ENCODE peak calls at places on chromosomes 2 and 18, in five cellular contexts. B, D, O, X and P are unnamed samples.

GRCh38 chr2:67451086-67451832 is 54.1 kb downstream of the ETAA1 start:
- DNase-seq in B (no peak), D (no peak), O (peak), X (peak), P (peak)

GRCh38 chr2:31138037-31138962 is at the start of gene GALNT14:
- DNase-seq in B (no peak), D (no peak), O (peak), X (no peak), P (peak)

GRCh38 chr2:45329045-45329677 is 281.9 kb downstream of the SRBD1 start:
- DNase-seq in B (no peak), D (no peak), O (peak), X (no peak), P (no peak)

GRCh38 chr2:176710657-176711197 is 441.5 kb downstream of the MTX2 start:
- DNase-seq in B (no peak), D (no peak), O (no peak), X (no peak), P (no peak)

GRCh38 chr2:159362816-159363251 is 76.3 kb upstream of the WDSUB1 start:
- DNase-seq in B (no peak), D (no peak), O (no peak), X (no peak), P (no peak)

GRCh38 chr18:55763805-55764204 is 175.8 kb upstream of the TCF4 start:
- DNase-seq in B (no peak), D (no peak), O (no peak), X (no peak), P (no peak)

GRCh38 chr2:229899604-229900003 is 22.2 kb downstream of the TRIP12 start:
- DNase-seq in B (no peak), D (no peak), O (no peak), X (no peak), P (no peak)

GRCh38 chr2:177552414-177553175 is 160.0 kb downstream of the AGPS start:
- DNase-seq in B (peak), D (peak), O (peak), X (peak), P (peak)

GRCh38 chr2:237350597-237350996 is 63.4 kb downstream of the COL6A3 start:
- DNase-seq in B (no peak), D (no peak), O (no peak), X (no peak), P (no peak)

GRCh38 chr18:76491801-76492668 is 3.0 kb downstream of the ZNF516 start:
- DNase-seq in B (peak), D (no peak), O (no peak), X (no peak), P (no peak)

GRCh38 chr18:24656044-24656443 is 195.6 kb downstream of the HRH4 start:
- DNase-seq in B (no peak), D (no peak), O (no peak), X (no peak), P (no peak)

GRCh38 chr2:111897924-111898702 is at the start of gene MERTK:
- DNase-seq in B (no peak), D (peak), O (no peak), X (peak), P (peak)

GRCh38 chr2:187008111-187008510 is 159.1 kb upstream of the ZSWIM2 start:
- DNase-seq in B (no peak), D (no peak), O (no peak), X (no peak), P (no peak)

GRCh38 chr2:46315103-46315890 is 18.1 kb downstream of the EPAS1 start:
- DNase-seq in B (no peak), D (no peak), O (peak), X (peak), P (peak)